ENCODE peak calls at places on chromosomes 4 and X, in ten cellular contexts. J, Z, X, R, K, F, I, C, Q and B are unnamed samples.

GRCh38 chr4:152269448-152270191 is 266.3 kb downstream of the FBXW7 start:
- DNase-seq in J (no peak), Z (no peak), X (no peak), R (no peak), K (no peak), F (no peak), I (no peak), C (no peak), Q (no peak), B (no peak)

GRCh38 chr4:55364691-55365346 is 18.8 kb downstream of the SRD5A3 start:
- DNase-seq in J (no peak), Z (no peak), X (no peak), R (no peak), K (peak), F (peak), I (no peak), C (peak), Q (no peak), B (no peak)

GRCh38 chrX:8879750-8880149 is 78.6 kb upstream of the FAM9A start:
- DNase-seq in J (no peak), Z (no peak), X (no peak), R (no peak), K (peak), F (peak), I (no peak), C (peak), Q (peak), B (peak)

GRCh38 chrX:7996414-7996813 is 69.2 kb upstream of the PNPLA4 start:
- DNase-seq in J (no peak), Z (no peak), X (no peak), R (no peak), K (peak), F (peak), I (no peak), C (peak), Q (peak), B (peak)

GRCh38 chrX:63656871-63657580 is 128.0 kb downstream of the ARHGEF9 start:
- DNase-seq in J (peak), Z (peak), X (no peak), R (peak), K (peak), F (peak), I (no peak), C (no peak), Q (peak), B (peak)

GRCh38 chr4:148998719-148999118 is 556.5 kb upstream of the NR3C2 start:
- DNase-seq in J (no peak), Z (no peak), X (no peak), R (no peak), K (peak), F (peak), I (no peak), C (peak), Q (peak), B (peak)

GRCh38 chrX:81868979-81869378 is 667.1 kb downstream of the SH3BGRL start:
- DNase-seq in J (no peak), Z (no peak), X (no peak), R (no peak), K (no peak), F (no peak), I (no peak), C (no peak), Q (no peak), B (no peak)

GRCh38 chr4:87342872-87343271 is 20.2 kb upstream of the HSD17B13 start:
- DNase-seq in J (no peak), Z (no peak), X (no peak), R (no peak), K (no peak), F (no peak), I (no peak), C (no peak), Q (no peak), B (no peak)

GRCh38 chr4:17941731-17942130 is 79.8 kb downstream of the LCORL start:
- DNase-seq in J (peak), Z (no peak), X (no peak), R (no peak), K (peak), F (peak), I (no peak), C (no peak), Q (no peak), B (no peak)

GRCh38 chr4:140755811-140756291 is 334 bp downstream of the TBC1D9 start:
- DNase-seq in J (peak), Z (peak), X (peak), R (no peak), K (peak), F (peak), I (peak), C (peak), Q (no peak), B (peak)

GRCh38 chrX:323721-324628 is 5.4 kb upstream of the GTPBP6 start:
- DNase-seq in J (peak), Z (peak), X (no peak), R (no peak), K (peak), F (peak), I (peak), C (no peak), Q (peak), B (peak)

GRCh38 chr4:2258091-2259035 is 3.5 kb downstream of the MXD4 start:
- DNase-seq in J (no peak), Z (peak), X (peak), R (no peak), K (no peak), F (no peak), I (peak), C (peak), Q (no peak), B (no peak)

GRCh38 chr4:25969374-25969773 is 55.4 kb downstream of the SMIM20 start:
- DNase-seq in J (no peak), Z (no peak), X (no peak), R (no peak), K (no peak), F (no peak), I (no peak), C (no peak), Q (no peak), B (no peak)

GRCh38 chr4:130689182-130689581 is 1593.2 kb downstream of the C4orf33 start:
- DNase-seq in J (no peak), Z (no peak), X (no peak), R (no peak), K (peak), F (no peak), I (no peak), C (no peak), Q (no peak), B (no peak)

GRCh38 chrX:153933751-153934472 is 925 bp downstream of the NAA10 start:
- DNase-seq in J (no peak), Z (no peak), X (no peak), R (no peak), K (peak), F (peak), I (no peak), C (no peak), Q (peak), B (no peak)

GRCh38 chrX:129783176-129783776 is 3.5 kb downstream of the SASH3 start:
- DNase-seq in J (no peak), Z (no peak), X (no peak), R (no peak), K (no peak), F (no peak), I (no peak), C (no peak), Q (no peak), B (no peak)

GRCh38 chr4:25925486-25926201 is 11.6 kb downstream of the SMIM20 start:
- DNase-seq in J (no peak), Z (peak), X (no peak), R (no peak), K (peak), F (peak), I (peak), C (peak), Q (peak), B (peak)

GRCh38 chr4:112316333-112316732 is 19.2 kb downstream of the ALPK1 start:
- DNase-seq in J (no peak), Z (no peak), X (no peak), R (no peak), K (no peak), F (no peak), I (no peak), C (no peak), Q (no peak), B (no peak)

GRCh38 chrX:118355225-118355920 is 9.5 kb downstream of the WDR44 start:
- DNase-seq in J (no peak), Z (no peak), X (no peak), R (no peak), K (no peak), F (no peak), I (no peak), C (no peak), Q (no peak), B (no peak)

GRCh38 chr4:48778431-48779094 is 1.5 kb downstream of the FRYL start:
- DNase-seq in J (no peak), Z (no peak), X (no peak), R (no peak), K (peak), F (peak), I (no peak), C (no peak), Q (no peak), B (peak)

DNA sequence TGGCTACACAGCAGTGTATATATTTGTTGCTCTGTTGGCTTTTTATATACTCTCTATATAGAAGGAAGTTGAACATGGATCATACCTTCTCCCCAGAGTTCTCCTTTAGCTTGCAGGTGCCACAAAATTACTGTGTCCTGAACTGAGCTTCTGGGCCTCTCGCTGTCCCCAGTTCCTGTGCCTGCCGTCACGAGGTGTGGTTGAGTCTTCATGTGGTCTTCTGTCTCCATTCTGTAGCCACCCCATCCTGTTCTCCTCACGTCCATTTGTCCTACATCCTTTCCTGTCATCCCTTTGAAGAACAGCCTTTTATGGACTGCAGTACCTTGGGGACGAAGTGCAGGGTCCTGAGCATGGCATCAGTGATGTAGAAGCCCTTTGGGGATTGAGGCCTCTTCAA is 14.5 kb downstream of the TMEM131L start:
- DNase-seq in J (no peak), Z (no peak), X (no peak), R (no peak), K (no peak), F (no peak), I (no peak), C (no peak), Q (no peak), B (no peak)
- TF ChIP-seq CTCF in J (no peak), Z (no peak), X (no peak), R (no peak), K (no peak), F (no peak), I (no peak), C (no peak), Q (no peak), B (no peak)

GRCh38 chrX:47200385-47201150 is 6.9 kb downstream of the UBA1 start:
- DNase-seq in J (no peak), Z (peak), X (no peak), R (peak), K (peak), F (peak), I (no peak), C (no peak), Q (peak), B (peak)
- TF ChIP-seq CTCF in J (peak), Z (no peak), X (no peak), R (peak), K (peak), F (peak), I (no peak), C (no peak), Q (peak), B (peak)

DNA sequence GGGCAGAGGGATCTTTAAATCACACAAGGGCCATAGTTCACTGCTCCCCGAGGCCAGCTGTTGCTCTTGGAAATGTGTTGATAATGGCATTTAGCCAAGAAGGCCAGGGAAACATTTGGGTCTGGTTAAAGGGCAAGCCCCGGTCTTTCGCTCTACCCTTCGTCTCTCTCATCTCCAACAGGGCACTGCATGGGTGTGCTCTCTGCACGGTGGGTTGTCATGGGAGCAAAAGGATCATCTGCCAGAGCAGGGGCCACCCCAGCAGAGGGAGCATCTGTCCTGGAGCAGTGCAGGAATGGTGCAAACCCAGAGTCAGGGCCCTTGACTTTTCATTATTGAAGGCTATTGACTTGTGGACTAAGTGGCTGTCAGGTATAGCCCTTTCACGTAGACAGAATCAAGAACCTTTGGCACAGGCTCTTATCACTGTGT is 22.7 kb upstream of the PGRMC2 start:
- DNase-seq in J (no peak), Z (no peak), X (no peak), R (no peak), K (peak), F (peak), I (no peak), C (no peak), Q (no peak), B (no peak)
- TF ChIP-seq CTCF in J (peak), Z (no peak), X (no peak), R (peak), K (peak), F (peak), I (no peak), C (no peak), Q (peak), B (peak)

GRCh38 chr4:92406488-92406887 is 102.7 kb downstream of the GRID2 start:
- DNase-seq in J (no peak), Z (no peak), X (no peak), R (no peak), K (no peak), F (no peak), I (no peak), C (no peak), Q (no peak), B (no peak)
- TF ChIP-seq CTCF in J (no peak), Z (no peak), X (no peak), R (no peak), K (no peak), F (no peak), I (no peak), C (no peak), Q (no peak), B (no peak)

GRCh38 chrX:15737188-15737956 is 698 bp upstream of the CA5B start:
- DNase-seq in J (no peak), Z (no peak), X (no peak), R (no peak), K (peak), F (no peak), I (no peak), C (no peak), Q (no peak), B (peak)

GRCh38 chrX:15739886-15740285 is 1.8 kb downstream of the CA5B start:
- DNase-seq in J (no peak), Z (no peak), X (no peak), R (no peak), K (no peak), F (peak), I (no peak), C (no peak), Q (no peak), B (peak)

GRCh38 chrX:15738686-15739016 is 581 bp downstream of the CA5B start:
- DNase-seq in J (no peak), Z (no peak), X (no peak), R (no peak), K (no peak), F (no peak), I (no peak), C (no peak), Q (no peak), B (no peak)

DNA sequence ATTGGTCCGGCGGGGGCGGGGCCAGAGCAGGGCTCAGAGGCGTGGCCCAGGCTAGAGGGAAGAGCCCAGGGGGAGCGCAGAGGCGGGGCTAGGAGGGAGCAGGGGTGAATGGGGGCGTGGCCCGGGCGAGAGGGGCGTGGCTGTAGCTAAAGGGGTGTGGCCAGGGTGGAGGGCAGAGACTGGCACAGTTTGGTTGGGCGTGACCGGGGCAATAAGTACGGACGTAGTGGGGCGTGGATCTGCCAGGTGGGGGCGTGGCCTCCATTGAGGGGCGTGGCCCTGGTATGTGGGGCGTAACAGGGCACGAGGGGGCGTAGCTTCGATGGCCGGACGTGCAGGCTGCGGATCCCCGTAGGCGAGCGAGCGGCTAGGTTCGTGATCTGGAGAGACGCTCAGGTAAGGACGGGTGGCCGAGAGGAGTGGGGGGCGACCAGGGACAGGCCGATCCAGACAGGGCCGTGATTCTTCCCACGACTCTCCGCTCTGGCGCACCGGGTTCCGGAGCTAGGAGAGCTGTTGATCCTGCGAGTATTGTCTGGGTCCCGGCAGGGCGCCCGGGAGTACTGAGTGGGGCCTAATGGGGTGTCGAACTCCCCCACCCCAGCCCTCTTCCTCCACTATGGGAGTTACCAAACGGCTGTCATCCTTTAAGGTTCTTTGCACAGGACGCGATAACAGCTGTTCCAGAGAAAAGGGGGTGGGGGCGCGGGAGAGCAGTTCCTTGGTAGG is at the start of gene CA5B:
- DNase-seq in J (peak), Z (peak), X (peak), R (no peak), K (peak), F (peak), I (peak), C (peak), Q (peak), B (peak)
- TF ChIP-seq CTCF in J (no peak), Z (no peak), X (no peak), R (no peak), K (no peak), F (no peak), I (no peak), C (no peak), Q (no peak), B (no peak)

DNA sequence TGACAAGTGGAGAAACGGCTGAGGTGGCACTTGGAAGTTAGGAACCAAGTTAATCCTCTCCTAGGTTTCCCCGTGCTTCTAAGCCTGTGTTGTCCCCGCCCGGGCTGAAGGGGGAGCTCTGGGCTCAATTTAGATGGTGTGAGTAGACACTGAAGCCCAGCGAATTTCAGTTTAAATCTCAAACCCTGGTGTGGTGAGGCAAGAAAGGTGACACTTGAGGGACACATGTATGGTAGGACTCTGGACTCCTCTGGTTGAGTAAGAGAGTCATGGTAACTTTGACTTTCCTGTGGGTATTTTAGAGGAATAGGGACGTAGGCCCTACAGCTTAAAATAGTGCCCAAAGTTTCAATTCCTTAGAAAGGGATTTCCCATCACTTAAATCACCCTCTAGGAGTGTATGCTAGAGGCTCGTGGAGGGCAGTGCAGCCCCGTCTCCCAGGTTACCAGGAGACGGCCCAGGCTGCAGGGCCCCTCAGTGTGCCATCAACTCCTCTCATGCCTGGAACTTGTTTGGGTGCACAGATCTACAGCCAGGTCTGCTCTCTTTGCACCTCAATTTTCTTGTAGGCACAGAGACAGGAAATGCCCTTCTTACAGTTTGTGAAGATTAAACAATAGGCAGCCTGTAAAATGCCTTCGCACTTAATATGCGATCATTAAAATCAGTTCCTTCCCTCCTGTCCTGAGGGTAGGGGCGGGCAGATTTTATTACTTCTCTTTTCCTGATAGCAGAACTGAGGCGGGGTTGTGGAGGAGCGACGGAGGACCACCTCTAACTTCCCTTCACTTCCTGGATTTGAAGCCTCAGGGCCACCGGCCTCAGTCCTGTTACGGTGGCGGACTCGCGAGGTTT is 23.9 kb downstream of the HAND2 start:
- DNase-seq in J (no peak), Z (peak), X (no peak), R (no peak), K (peak), F (peak), I (peak), C (peak), Q (peak), B (peak)
- TF ChIP-seq CTCF in J (peak), Z (peak), X (peak), R (peak), K (peak), F (peak), I (peak), C (peak), Q (peak), B (peak)

GRCh38 chr4:159042097-159042605 is 60.7 kb upstream of the RAPGEF2 start:
- DNase-seq in J (no peak), Z (no peak), X (no peak), R (no peak), K (no peak), F (no peak), I (no peak), C (no peak), Q (peak), B (no peak)
- TF ChIP-seq CTCF in J (no peak), Z (no peak), X (no peak), R (no peak), K (no peak), F (no peak), I (no peak), C (no peak), Q (no peak), B (no peak)